ENCODE peak calls at places on chromosomes 2 and 18, in seven cellular contexts. I is CD8-positive, alpha-beta memory T cell; P is HepG2; W is H54; O is AG04449; R is NCI-H774; Y is stromal cell of bone marrow. L is an unnamed sample.
A peak's percentile ranks its signal among the peaks of the same experiment; 100 is the strongest.

GRCh38 chr2:152200101-152200500 is 24.5 kb upstream of the STAM2 start:
- DNase-seq in Y (no peak), R (no peak), O (no peak), I (no peak), W (no peak), P (no peak), L (no peak)

GRCh38 chr2:126717928-126718327 is 62.0 kb downstream of the GYPC start:
- DNase-seq in Y (no peak), O (no peak), R (no peak), I (no peak), P (no peak), W (no peak), L (no peak)

GRCh38 chr2:2698182-2699116 is 367.4 kb upstream of the MYT1L start:
- DNase-seq in P (peak; percentile 21), R (peak; percentile 70), Y (no peak), O (no peak), W (peak; percentile 18), I (no peak), L (no peak)

GRCh38 chr2:16238001-16238755 is 297.8 kb downstream of the MYCN start:
- DNase-seq in Y (no peak), P (no peak), O (no peak), R (no peak), I (no peak), W (no peak), L (no peak)

GRCh38 chr18:74082476-74083070 is 65.1 kb downstream of the FBXO15 start:
- DNase-seq in Y (peak; percentile 24), O (no peak), P (peak; percentile 65), R (peak; percentile 53), I (peak; percentile 48), W (peak; percentile 1), L (no peak)

GRCh38 chr2:85423525-85423924 is 5.0 kb downstream of the SH2D6 start:
- DNase-seq in R (no peak), O (no peak), Y (no peak), P (no peak), W (no peak), I (no peak), L (no peak)

GRCh38 chr2:30039101-30039500 is 107.7 kb upstream of the YPEL5 start:
- DNase-seq in R (no peak), Y (no peak), O (no peak), P (no peak), W (no peak), I (no peak), L (no peak)

GRCh38 chr2:128324008-128324896 is 5.6 kb upstream of the HS6ST1 start:
- DNase-seq in Y (no peak), R (no peak), P (no peak), W (no peak), I (no peak), O (no peak), L (no peak)

GRCh38 chr18:54086046-54086802 is 138.2 kb downstream of the MBD2 start:
- DNase-seq in I (no peak), W (no peak), R (no peak), Y (no peak), P (no peak), O (no peak), L (no peak)

GRCh38 chr2:23589220-23589647 is 204.3 kb downstream of the KLHL29 start:
- DNase-seq in Y (no peak), P (no peak), O (no peak), W (no peak), R (no peak), I (no peak), L (no peak)

GRCh38 chr2:43707255-43707654 is 31.0 kb upstream of the C1GALT1C1L start:
- DNase-seq in W (peak; percentile 68), I (no peak), O (no peak), Y (peak; percentile 68), R (no peak), P (no peak), L (peak; percentile 26)

GRCh38 chr2:190881480-190882326 is 1.1 kb downstream of the GLS start:
- DNase-seq in O (no peak), W (peak; percentile 28), P (peak; percentile 90), I (peak; percentile 84), R (peak; percentile 52), Y (peak; percentile 55), L (peak; percentile 90)

GRCh38 chr18:59881728-59882685 is 17.8 kb upstream of the PMAIP1 start:
- DNase-seq in P (peak; percentile 64), I (no peak), Y (peak; percentile 51), W (no peak), O (no peak), R (no peak), L (no peak)

GRCh38 chr2:218257390-218257981 is 3.3 kb upstream of the GPBAR1 start:
- DNase-seq in Y (no peak), W (no peak), I (peak; percentile 62), P (no peak), O (no peak), R (no peak), L (no peak)

GRCh38 chr2:88739985-88740600 is 48.6 kb downstream of the RPIA start:
- DNase-seq in R (peak; percentile 54), O (peak; percentile 7), I (peak; percentile 38), P (peak; percentile 70), Y (peak; percentile 40), W (peak; percentile 47), L (peak; percentile 34)

GRCh38 chr2:27356056-27356381 is 545 bp downstream of the GTF3C2 start:
- DNase-seq in Y (peak; percentile 26), O (no peak), W (no peak), I (no peak), P (peak; percentile 80), R (peak; percentile 47), L (no peak)

GRCh38 chr2:218298314-218298875 is 6.1 kb upstream of the TMBIM1 start:
- DNase-seq in P (no peak), W (no peak), I (no peak), O (no peak), Y (no peak), R (no peak), L (no peak)

GRCh38 chr2:225484751-225485150 is 85.2 kb downstream of the NYAP2 start:
- DNase-seq in P (no peak), R (no peak), O (no peak), Y (no peak), W (no peak), I (no peak), L (no peak)

GRCh38 chr2:28654981-28655322 is 96.7 kb upstream of the PPP1CB start:
- DNase-seq in O (no peak), Y (no peak), P (no peak), R (no peak), W (no peak), I (no peak), L (no peak)

GRCh38 chr2:241025639-241026038 is 27.2 kb downstream of the SNED1 start:
- DNase-seq in R (no peak), I (no peak), Y (no peak), W (no peak), P (no peak), O (no peak), L (no peak)

GRCh38 chr2:160407393-160408204 is 86.0 kb downstream of the RBMS1 start:
- DNase-seq in I (peak; percentile 70), R (peak; percentile 26), P (peak; percentile 31), O (no peak), Y (no peak), W (no peak), L (no peak)

GRCh38 chr2:150994041-150994440 is 267.6 kb downstream of the RBM43 start:
- DNase-seq in W (no peak), I (no peak), R (no peak), P (no peak), O (no peak), Y (peak; percentile 18), L (no peak)

GRCh38 chr18:8750954-8751415 is 45.6 kb downstream of the MTCL1 start:
- DNase-seq in O (peak; percentile 68), W (no peak), Y (peak; percentile 32), I (no peak), R (no peak), P (no peak), L (peak; percentile 34)

GRCh38 chr2:159454185-159454584 is 162.2 kb downstream of the BAZ2B start:
- DNase-seq in R (no peak), Y (no peak), O (no peak), P (peak; percentile 16), W (no peak), I (no peak), L (no peak)